ENCODE peak calls at places on chromosomes 4 and X, in ten cellular contexts. H is stomach; P is GM20000; A is CD8-positive, alpha-beta T cell; X is NCI-H345; I is CD8-positive, alpha-beta memory T cell; Y is AG08396; D is naive B cell; S is activated naive CD4-positive, alpha-beta T cell treated with anti-CD3 and anti-CD28 coated beads, Interleukin-2, amount 10 ng/mL, durations not matched to agents 7 days and 5 days; V is dermis blood vessel endothelial cell. G is an unnamed sample.

GRCh38 chr4:14961292-14961691 is 41.0 kb upstream of the CPEB2 start:
- DNase-seq in H (no peak), P (no peak), A (no peak), X (no peak), I (no peak), Y (no peak), D (no peak), S (no peak), V (no peak), G (no peak)

GRCh38 chrX:80388206-80388605 is 32.0 kb upstream of the TENT5D start:
- DNase-seq in H (no peak), P (no peak), A (no peak), X (no peak), I (no peak), Y (no peak), D (no peak), S (no peak), V (no peak), G (no peak)

GRCh38 chr4:20698820-20699219 is 1.4 kb upstream of the PACRGL start:
- DNase-seq in H (no peak), P (no peak), A (no peak), X (no peak), I (no peak), Y (no peak), D (no peak), S (no peak), V (no peak), G (no peak)

GRCh38 chrX:109873576-109873975 is 129.3 kb upstream of the TMEM164 start:
- DNase-seq in H (no peak), P (no peak), A (no peak), X (no peak), I (no peak), Y (no peak), D (no peak), S (no peak), V (no peak), G (no peak)

GRCh38 chr4:53586121-53586816 is 5.0 kb downstream of the LNX1 start:
- DNase-seq in H (no peak), P (no peak), A (no peak), X (no peak), I (no peak), Y (peak), D (no peak), S (no peak), V (peak), G (no peak)

GRCh38 chr4:140296871-140297570 is 76.4 kb upstream of the SCOC start:
- DNase-seq in H (no peak), P (no peak), A (no peak), X (peak), I (no peak), Y (no peak), D (no peak), S (no peak), V (peak), G (no peak)

GRCh38 chrX:134294548-134294947 is 57.6 kb downstream of the CCDC160 start:
- DNase-seq in H (no peak), P (no peak), A (no peak), X (no peak), I (no peak), Y (peak), D (no peak), S (no peak), V (peak), G (no peak)

GRCh38 chr4:124711469-124712416 is 789 bp downstream of the ANKRD50 start:
- DNase-seq in H (peak), P (peak), A (peak), X (peak), I (peak), Y (peak), D (peak), S (peak), V (peak), G (peak)

GRCh38 chr4:108031427-108032083 is 41.9 kb downstream of the HADH start:
- DNase-seq in H (no peak), P (no peak), A (peak), X (no peak), I (no peak), Y (no peak), D (no peak), S (no peak), V (no peak), G (no peak)

GRCh38 chr4:11623726-11624037 is 195.0 kb upstream of the HS3ST1 start:
- DNase-seq in H (peak), P (peak), A (no peak), X (peak), I (no peak), Y (no peak), D (peak), S (peak), V (peak), G (no peak)

GRCh38 chr4:21517460-21517859 is 431.1 kb downstream of the KCNIP4 start:
- DNase-seq in H (no peak), P (no peak), A (no peak), X (peak), I (no peak), Y (no peak), D (no peak), S (no peak), V (no peak), G (no peak)

GRCh38 chr4:96352051-96352517 is 512.2 kb downstream of the PDHA2 start:
- DNase-seq in H (no peak), P (no peak), A (no peak), X (peak), I (no peak), Y (no peak), D (no peak), S (peak), V (peak), G (no peak)

GRCh38 chrX:14872355-14872754 is 514 bp downstream of the FANCB start:
- DNase-seq in H (no peak), P (no peak), A (peak), X (no peak), I (no peak), Y (no peak), D (no peak), S (no peak), V (no peak), G (no peak)

GRCh38 chr4:76589872-76590846 is 155.1 kb downstream of the SHROOM3 start:
- DNase-seq in H (peak), P (no peak), A (no peak), X (no peak), I (no peak), Y (peak), D (no peak), S (no peak), V (peak), G (no peak)

GRCh38 chr4:41258783-41259182 is 2.1 kb downstream of the UCHL1 start:
- DNase-seq in H (no peak), P (no peak), A (no peak), X (peak), I (no peak), Y (peak), D (no peak), S (no peak), V (peak), G (no peak)

GRCh38 chr4:157265281-157265680 is 44.8 kb downstream of the GRIA2 start:
- DNase-seq in H (peak), P (no peak), A (no peak), X (peak), I (no peak), Y (peak), D (no peak), S (no peak), V (no peak), G (no peak)

GRCh38 chr4:38855466-38855865 is 1.2 kb downstream of the TLR6 start:
- DNase-seq in H (no peak), P (no peak), A (no peak), X (no peak), I (no peak), Y (no peak), D (no peak), S (no peak), V (no peak), G (no peak)

GRCh38 chrX:10111364-10112148 is 45.2 kb upstream of the CLCN4 start:
- DNase-seq in H (no peak), P (peak), A (peak), X (no peak), I (peak), Y (no peak), D (peak), S (peak), V (peak), G (peak)

GRCh38 chr4:9409793-9410192 is 34.4 kb upstream of the DEFB131A start:
- DNase-seq in H (no peak), P (no peak), A (no peak), X (no peak), I (no peak), Y (no peak), D (no peak), S (no peak), V (no peak), G (no peak)

GRCh38 chr4:38920186-38920585 is 52.6 kb downstream of the FAM114A1 start:
- DNase-seq in H (no peak), P (no peak), A (no peak), X (no peak), I (no peak), Y (no peak), D (no peak), S (no peak), V (no peak), G (no peak)

GRCh38 chr4:156948738-156949137 is 22.9 kb downstream of the PDGFC start:
- DNase-seq in H (no peak), P (no peak), A (no peak), X (no peak), I (no peak), Y (no peak), D (no peak), S (no peak), V (no peak), G (no peak)

GRCh38 chrX:25029288-25029687 is 13.5 kb upstream of the ARX start:
- DNase-seq in H (no peak), P (no peak), A (no peak), X (no peak), I (no peak), Y (no peak), D (no peak), S (no peak), V (no peak), G (no peak)